ENCODE peak calls at places on chromosomes 13 and 19, in nine cellular contexts. One of them, this sample, is unnamed.

GRCh38 chr13:113121183-113121927 is 1.2 kb upstream of the F10 start:
- DNase-seq in WTC11: no peak
- DNase-seq in hepatocyte: no peak
- DNase-seq in naive thymus-derived CD8-positive, alpha-beta T cell: no peak
- DNase-seq in mesothelial cell of epicardium: no peak
- DNase-seq in aorta: peak
- DNase-seq in EH: no peak
- DNase-seq in globus pallidus: no peak
- DNase-seq in BE2C: no peak
- DNase-seq in this sample: no peak

GRCh38 chr19:2099054-2099501 is 2.4 kb downstream of the IZUMO4 start:
- DNase-seq in globus pallidus: no peak
- DNase-seq in BE2C: no peak
- DNase-seq in EH: no peak
- DNase-seq in mesothelial cell of epicardium: no peak
- DNase-seq in WTC11: no peak
- DNase-seq in hepatocyte: no peak
- DNase-seq in aorta: no peak
- DNase-seq in naive thymus-derived CD8-positive, alpha-beta T cell: no peak
- DNase-seq in this sample: no peak

GRCh38 chr19:10915511-10916091 is 12.8 kb downstream of the YIPF2 start:
- DNase-seq in naive thymus-derived CD8-positive, alpha-beta T cell: no peak
- DNase-seq in EH: peak
- DNase-seq in WTC11: no peak
- DNase-seq in aorta: no peak
- DNase-seq in globus pallidus: no peak
- DNase-seq in hepatocyte: peak
- DNase-seq in mesothelial cell of epicardium: no peak
- DNase-seq in BE2C: no peak
- DNase-seq in this sample: no peak

GRCh38 chr13:40779049-40779448 is 8.1 kb upstream of the MRPS31 start:
- DNase-seq in aorta: no peak
- DNase-seq in WTC11: no peak
- DNase-seq in mesothelial cell of epicardium: no peak
- DNase-seq in hepatocyte: no peak
- DNase-seq in globus pallidus: no peak
- DNase-seq in BE2C: no peak
- DNase-seq in EH: no peak
- DNase-seq in naive thymus-derived CD8-positive, alpha-beta T cell: no peak
- DNase-seq in this sample: no peak

GRCh38 chr19:49560358-49560900 is 19.9 kb downstream of the NOSIP start:
- DNase-seq in hepatocyte: no peak
- DNase-seq in EH: no peak
- DNase-seq in naive thymus-derived CD8-positive, alpha-beta T cell: peak
- DNase-seq in WTC11: no peak
- DNase-seq in aorta: no peak
- DNase-seq in BE2C: no peak
- DNase-seq in globus pallidus: peak
- DNase-seq in mesothelial cell of epicardium: no peak
- DNase-seq in this sample: no peak

GRCh38 chr13:31372454-31372853 is 172.7 kb downstream of the B3GLCT start:
- DNase-seq in WTC11: no peak
- DNase-seq in hepatocyte: no peak
- DNase-seq in aorta: no peak
- DNase-seq in BE2C: no peak
- DNase-seq in EH: no peak
- DNase-seq in naive thymus-derived CD8-positive, alpha-beta T cell: no peak
- DNase-seq in mesothelial cell of epicardium: no peak
- DNase-seq in globus pallidus: no peak
- DNase-seq in this sample: no peak

GRCh38 chr19:17627921-17628320 is 60.2 kb downstream of the UNC13A start:
- DNase-seq in EH: no peak
- DNase-seq in aorta: no peak
- DNase-seq in WTC11: no peak
- DNase-seq in mesothelial cell of epicardium: no peak
- DNase-seq in hepatocyte: no peak
- DNase-seq in naive thymus-derived CD8-positive, alpha-beta T cell: no peak
- DNase-seq in BE2C: no peak
- DNase-seq in globus pallidus: no peak
- DNase-seq in this sample: no peak

GRCh38 chr13:79585033-79585432 is 104.1 kb downstream of the NDFIP2 start:
- DNase-seq in naive thymus-derived CD8-positive, alpha-beta T cell: no peak
- DNase-seq in EH: no peak
- DNase-seq in aorta: no peak
- DNase-seq in globus pallidus: no peak
- DNase-seq in BE2C: no peak
- DNase-seq in hepatocyte: no peak
- DNase-seq in mesothelial cell of epicardium: no peak
- DNase-seq in WTC11: no peak
- DNase-seq in this sample: no peak

GRCh38 chr13:112042496-112042895 is 24.5 kb upstream of the SOX1 start:
- DNase-seq in hepatocyte: no peak
- DNase-seq in naive thymus-derived CD8-positive, alpha-beta T cell: no peak
- DNase-seq in mesothelial cell of epicardium: no peak
- DNase-seq in WTC11: no peak
- DNase-seq in globus pallidus: no peak
- DNase-seq in BE2C: no peak
- DNase-seq in EH: no peak
- DNase-seq in aorta: no peak
- DNase-seq in this sample: no peak

GRCh38 chr19:3516675-3517207 is 10.6 kb downstream of the FZR1 start:
- DNase-seq in EH: no peak
- DNase-seq in WTC11: no peak
- DNase-seq in globus pallidus: no peak
- DNase-seq in aorta: no peak
- DNase-seq in hepatocyte: no peak
- DNase-seq in naive thymus-derived CD8-positive, alpha-beta T cell: peak
- DNase-seq in BE2C: no peak
- DNase-seq in mesothelial cell of epicardium: no peak
- DNase-seq in this sample: no peak

GRCh38 chr13:87280139-87280538 is 391.0 kb upstream of the SLITRK5 start:
- DNase-seq in aorta: no peak
- DNase-seq in EH: no peak
- DNase-seq in mesothelial cell of epicardium: no peak
- DNase-seq in naive thymus-derived CD8-positive, alpha-beta T cell: no peak
- DNase-seq in WTC11: no peak
- DNase-seq in BE2C: no peak
- DNase-seq in globus pallidus: no peak
- DNase-seq in hepatocyte: no peak
- DNase-seq in this sample: no peak

GRCh38 chr13:46492946-46493345 is 60.0 kb upstream of the LRCH1 start:
- DNase-seq in aorta: no peak
- DNase-seq in BE2C: peak
- DNase-seq in globus pallidus: peak
- DNase-seq in hepatocyte: peak
- DNase-seq in mesothelial cell of epicardium: no peak
- DNase-seq in naive thymus-derived CD8-positive, alpha-beta T cell: no peak
- DNase-seq in EH: peak
- DNase-seq in WTC11: no peak
- DNase-seq in this sample: peak

GRCh38 chr19:9498183-9498902 is at the start of gene ZNF560:
- DNase-seq in globus pallidus: no peak
- DNase-seq in EH: peak
- DNase-seq in naive thymus-derived CD8-positive, alpha-beta T cell: no peak
- DNase-seq in mesothelial cell of epicardium: no peak
- DNase-seq in WTC11: peak
- DNase-seq in BE2C: peak
- DNase-seq in aorta: no peak
- DNase-seq in hepatocyte: no peak
- DNase-seq in this sample: peak

GRCh38 chr13:50357586-50358118 is 342.4 kb downstream of the KCNRG start:
- DNase-seq in EH: peak
- DNase-seq in aorta: no peak
- DNase-seq in mesothelial cell of epicardium: no peak
- DNase-seq in naive thymus-derived CD8-positive, alpha-beta T cell: no peak
- DNase-seq in globus pallidus: peak
- DNase-seq in BE2C: peak
- DNase-seq in WTC11: no peak
- DNase-seq in hepatocyte: peak
- DNase-seq in this sample: peak

GRCh38 chr13:44116562-44117315 is 237.0 kb downstream of the LACC1 start:
- DNase-seq in globus pallidus: no peak
- DNase-seq in EH: peak
- DNase-seq in hepatocyte: no peak
- DNase-seq in aorta: no peak
- DNase-seq in BE2C: no peak
- DNase-seq in naive thymus-derived CD8-positive, alpha-beta T cell: no peak
- DNase-seq in mesothelial cell of epicardium: no peak
- DNase-seq in WTC11: no peak
- DNase-seq in this sample: no peak

GRCh38 chr13:111409413-111409812 is 89.0 kb downstream of the TEX29 start:
- DNase-seq in globus pallidus: no peak
- DNase-seq in aorta: peak
- DNase-seq in BE2C: no peak
- DNase-seq in EH: no peak
- DNase-seq in naive thymus-derived CD8-positive, alpha-beta T cell: no peak
- DNase-seq in hepatocyte: no peak
- DNase-seq in mesothelial cell of epicardium: no peak
- DNase-seq in WTC11: no peak
- DNase-seq in this sample: no peak

GRCh38 chr19:5341448-5341820 is 822 bp upstream of the PTPRS start:
- DNase-seq in hepatocyte: no peak
- DNase-seq in aorta: no peak
- DNase-seq in naive thymus-derived CD8-positive, alpha-beta T cell: no peak
- DNase-seq in WTC11: no peak
- DNase-seq in mesothelial cell of epicardium: no peak
- DNase-seq in globus pallidus: no peak
- DNase-seq in BE2C: no peak
- DNase-seq in EH: no peak
- DNase-seq in this sample: no peak

GRCh38 chr19:39923862-39924261 is 10.6 kb downstream of the FCGBP start:
- DNase-seq in hepatocyte: no peak
- DNase-seq in globus pallidus: no peak
- DNase-seq in EH: no peak
- DNase-seq in WTC11: no peak
- DNase-seq in aorta: no peak
- DNase-seq in BE2C: no peak
- DNase-seq in naive thymus-derived CD8-positive, alpha-beta T cell: no peak
- DNase-seq in mesothelial cell of epicardium: no peak
- DNase-seq in this sample: no peak

GRCh38 chr19:6221220-6221877 is 58.4 kb downstream of the MLLT1 start:
- DNase-seq in EH: no peak
- DNase-seq in mesothelial cell of epicardium: no peak
- DNase-seq in aorta: peak
- DNase-seq in hepatocyte: no peak
- DNase-seq in naive thymus-derived CD8-positive, alpha-beta T cell: no peak
- DNase-seq in WTC11: no peak
- DNase-seq in BE2C: no peak
- DNase-seq in globus pallidus: no peak
- DNase-seq in this sample: no peak

GRCh38 chr13:99687728-99688397 is 186.6 kb downstream of the TM9SF2 start:
- DNase-seq in WTC11: peak
- DNase-seq in EH: peak
- DNase-seq in globus pallidus: no peak
- DNase-seq in naive thymus-derived CD8-positive, alpha-beta T cell: no peak
- DNase-seq in hepatocyte: no peak
- DNase-seq in mesothelial cell of epicardium: no peak
- DNase-seq in BE2C: no peak
- DNase-seq in aorta: no peak
- DNase-seq in this sample: no peak

GRCh38 chr13:46211521-46212351 is at the start of gene LRRC63:
- DNase-seq in mesothelial cell of epicardium: peak
- DNase-seq in globus pallidus: peak
- DNase-seq in naive thymus-derived CD8-positive, alpha-beta T cell: peak
- DNase-seq in BE2C: peak
- DNase-seq in EH: peak
- DNase-seq in WTC11: peak
- DNase-seq in hepatocyte: peak
- DNase-seq in aorta: peak
- DNase-seq in this sample: peak

GRCh38 chr19:6532244-6532999 is 1.6 kb downstream of the TNFSF9 start:
- DNase-seq in hepatocyte: no peak
- DNase-seq in WTC11: no peak
- DNase-seq in mesothelial cell of epicardium: no peak
- DNase-seq in globus pallidus: no peak
- DNase-seq in naive thymus-derived CD8-positive, alpha-beta T cell: no peak
- DNase-seq in EH: no peak
- DNase-seq in BE2C: no peak
- DNase-seq in aorta: no peak
- DNase-seq in this sample: no peak

GRCh38 chr13:27617801-27618411 is 2.4 kb downstream of the LNX2 start:
- DNase-seq in EH: no peak
- DNase-seq in globus pallidus: no peak
- DNase-seq in naive thymus-derived CD8-positive, alpha-beta T cell: no peak
- DNase-seq in aorta: no peak
- DNase-seq in hepatocyte: no peak
- DNase-seq in mesothelial cell of epicardium: no peak
- DNase-seq in BE2C: no peak
- DNase-seq in WTC11: no peak
- DNase-seq in this sample: no peak

GRCh38 chr19:16386619-16387240 is 62.1 kb downstream of the KLF2 start:
- DNase-seq in WTC11: peak
- DNase-seq in globus pallidus: no peak
- DNase-seq in naive thymus-derived CD8-positive, alpha-beta T cell: peak
- DNase-seq in aorta: no peak
- DNase-seq in hepatocyte: peak
- DNase-seq in mesothelial cell of epicardium: no peak
- DNase-seq in EH: peak
- DNase-seq in BE2C: peak
- DNase-seq in this sample: peak

GRCh38 chr19:15113245-15114152 is 6.3 kb downstream of the SYDE1 start:
- DNase-seq in naive thymus-derived CD8-positive, alpha-beta T cell: no peak
- DNase-seq in mesothelial cell of epicardium: no peak
- DNase-seq in BE2C: no peak
- DNase-seq in globus pallidus: no peak
- DNase-seq in WTC11: peak
- DNase-seq in aorta: peak
- DNase-seq in EH: no peak
- DNase-seq in hepatocyte: no peak
- DNase-seq in this sample: no peak

GRCh38 chr19:33373701-33374405 is at the start of gene CEBPG:
- DNase-seq in aorta: peak
- DNase-seq in BE2C: peak
- DNase-seq in globus pallidus: peak
- DNase-seq in WTC11: peak
- DNase-seq in hepatocyte: peak
- DNase-seq in mesothelial cell of epicardium: peak
- DNase-seq in naive thymus-derived CD8-positive, alpha-beta T cell: peak
- DNase-seq in EH: peak
- DNase-seq in this sample: peak

GRCh38 chr19:53538378-53539109 is 599 bp downstream of the ZNF331 start:
- DNase-seq in hepatocyte: no peak
- DNase-seq in globus pallidus: no peak
- DNase-seq in BE2C: no peak
- DNase-seq in mesothelial cell of epicardium: no peak
- DNase-seq in naive thymus-derived CD8-positive, alpha-beta T cell: no peak
- DNase-seq in WTC11: no peak
- DNase-seq in EH: no peak
- DNase-seq in aorta: no peak
- DNase-seq in this sample: peak

GRCh38 chr13:113526466-113527220 is 36.1 kb upstream of the DCUN1D2 start:
- DNase-seq in hepatocyte: no peak
- DNase-seq in WTC11: no peak
- DNase-seq in globus pallidus: no peak
- DNase-seq in aorta: peak
- DNase-seq in mesothelial cell of epicardium: no peak
- DNase-seq in EH: no peak
- DNase-seq in naive thymus-derived CD8-positive, alpha-beta T cell: no peak
- DNase-seq in BE2C: no peak
- DNase-seq in this sample: no peak

GRCh38 chr13:113963376-113963775 is 10.5 kb downstream of the C13orf46 start:
- DNase-seq in BE2C: peak
- DNase-seq in naive thymus-derived CD8-positive, alpha-beta T cell: no peak
- DNase-seq in globus pallidus: no peak
- DNase-seq in hepatocyte: no peak
- DNase-seq in mesothelial cell of epicardium: no peak
- DNase-seq in EH: no peak
- DNase-seq in WTC11: no peak
- DNase-seq in aorta: peak
- DNase-seq in this sample: no peak